ENCODE peak calls at places on chromosomes 13 and 19, in seven cellular contexts. S is stomach, Z is ovary, P is Peyer's patch, X is spleen, C is suprapubic skin, N is body of pancreas. D is an unnamed sample.

GRCh38 chr19:39524495-39524894 is 8.2 kb downstream of the EID2B start:
- DNase-seq in P (no peak), C (no peak), S (no peak), N (no peak), X (no peak), Z (no peak), D (no peak)

GRCh38 chr19:6551607-6552450 is 21.0 kb downstream of the TNFSF9 start:
- DNase-seq in S (no peak), Z (no peak), N (peak; percentile 8), C (no peak), X (peak; percentile 90), P (peak; percentile 60), D (no peak)

GRCh38 chr13:76019421-76020044 is 383.4 kb downstream of the LMO7 start:
- DNase-seq in N (no peak), P (no peak), C (peak; percentile 48), S (no peak), X (no peak), Z (no peak), D (no peak)

GRCh38 chr19:13033819-13034611 is 38.7 kb downstream of the NFIX start:
- DNase-seq in P (peak; percentile 46), C (no peak), X (no peak), N (peak; percentile 86), Z (peak; percentile 79), S (peak; percentile 77), D (peak; percentile 90)

GRCh38 chr13:45949161-45949560 is 97.6 kb upstream of the SIAH3 start:
- DNase-seq in X (no peak), C (no peak), P (no peak), N (no peak), Z (no peak), S (no peak), D (no peak)

GRCh38 chr19:10251792-10252694 is at the start of gene MRPL4:
- DNase-seq in P (peak; percentile 97), N (peak; percentile 99), S (peak; percentile 95), Z (peak; percentile 96), X (peak; percentile 97), C (peak; percentile 98), D (peak; percentile 95)

GRCh38 chr13:73876323-73876722 is 257.9 kb downstream of the KLF12 start:
- DNase-seq in Z (no peak), S (no peak), P (no peak), N (no peak), X (no peak), C (no peak), D (no peak)

GRCh38 chr19:30406220-30406944 is 34.2 kb downstream of the ZNF536 start:
- DNase-seq in S (no peak), P (no peak), C (no peak), X (no peak), N (peak; percentile 16), Z (no peak), D (no peak)

GRCh38 chr13:94917814-94918213 is 205.5 kb upstream of the SOX21 start:
- DNase-seq in C (no peak), S (no peak), P (no peak), X (no peak), Z (no peak), N (no peak), D (no peak)

GRCh38 chr19:39438270-39438934 is 2.7 kb upstream of the RPS16 start:
- DNase-seq in N (no peak), P (no peak), Z (no peak), C (no peak), S (no peak), X (no peak), D (no peak)

GRCh38 chr13:99977912-99978780 is 3.4 kb upstream of the ZIC2 start:
- DNase-seq in Z (no peak), C (no peak), N (no peak), P (peak; percentile 10), X (no peak), S (no peak), D (no peak)

GRCh38 chr13:27621116-27621365 is 651 bp upstream of the POLR1D start:
- DNase-seq in Z (no peak), C (no peak), S (no peak), P (no peak), X (no peak), N (no peak), D (no peak)

GRCh38 chr19:38666662-38667448 is 19.4 kb downstream of the ACTN4 start:
- DNase-seq in N (peak; percentile 89), Z (no peak), S (no peak), P (no peak), C (no peak), X (peak; percentile 62), D (no peak)

GRCh38 chr13:97234742-97235141 is 12.6 kb downstream of the MBNL2 start:
- DNase-seq in N (peak; percentile 64), P (no peak), Z (no peak), S (peak; percentile 64), X (no peak), C (no peak), D (no peak)

GRCh38 chr13:79646880-79647279 is 165.9 kb downstream of the NDFIP2 start:
- DNase-seq in Z (no peak), X (no peak), S (no peak), P (no peak), N (no peak), C (no peak), D (no peak)

GRCh38 chr19:55229145-55229788 is 704 bp upstream of the TMEM86B start:
- DNase-seq in X (no peak), S (no peak), Z (no peak), N (no peak), P (no peak), C (no peak), D (no peak)
- H3K4me1 ChIP-seq in X (no peaks in the 10 kb centered on the region), S (peaks cover 26% of the 10 kb centered on the region), Z (no peaks in the 10 kb centered on the region), N (no peaks in the 10 kb centered on the region), P (peaks cover 22% of the 10 kb centered on the region), C (no peaks in the 10 kb centered on the region), D (no peaks in the 10 kb centered on the region)

GRCh38 chr13:35471466-35472307 is 4.8 kb downstream of the MAB21L1 start:
- DNase-seq in P (no peak), Z (no peak), S (no peak), C (no peak), N (no peak), X (no peak), D (no peak)

GRCh38 chr13:35468195-35468594 is 8.3 kb downstream of the MAB21L1 start:
- DNase-seq in P (no peak), N (no peak), Z (no peak), S (no peak), C (no peak), X (no peak), D (no peak)

GRCh38 chr13:35469781-35470380 is 6.6 kb downstream of the MAB21L1 start:
- DNase-seq in N (no peak), Z (no peak), S (no peak), C (no peak), P (no peak), X (no peak), D (no peak)

GRCh38 chr13:35472308-35473008 is 4.0 kb downstream of the MAB21L1 start:
- DNase-seq in S (no peak), N (no peak), P (no peak), C (no peak), Z (no peak), X (no peak), D (peak; percentile 9)

DNA sequence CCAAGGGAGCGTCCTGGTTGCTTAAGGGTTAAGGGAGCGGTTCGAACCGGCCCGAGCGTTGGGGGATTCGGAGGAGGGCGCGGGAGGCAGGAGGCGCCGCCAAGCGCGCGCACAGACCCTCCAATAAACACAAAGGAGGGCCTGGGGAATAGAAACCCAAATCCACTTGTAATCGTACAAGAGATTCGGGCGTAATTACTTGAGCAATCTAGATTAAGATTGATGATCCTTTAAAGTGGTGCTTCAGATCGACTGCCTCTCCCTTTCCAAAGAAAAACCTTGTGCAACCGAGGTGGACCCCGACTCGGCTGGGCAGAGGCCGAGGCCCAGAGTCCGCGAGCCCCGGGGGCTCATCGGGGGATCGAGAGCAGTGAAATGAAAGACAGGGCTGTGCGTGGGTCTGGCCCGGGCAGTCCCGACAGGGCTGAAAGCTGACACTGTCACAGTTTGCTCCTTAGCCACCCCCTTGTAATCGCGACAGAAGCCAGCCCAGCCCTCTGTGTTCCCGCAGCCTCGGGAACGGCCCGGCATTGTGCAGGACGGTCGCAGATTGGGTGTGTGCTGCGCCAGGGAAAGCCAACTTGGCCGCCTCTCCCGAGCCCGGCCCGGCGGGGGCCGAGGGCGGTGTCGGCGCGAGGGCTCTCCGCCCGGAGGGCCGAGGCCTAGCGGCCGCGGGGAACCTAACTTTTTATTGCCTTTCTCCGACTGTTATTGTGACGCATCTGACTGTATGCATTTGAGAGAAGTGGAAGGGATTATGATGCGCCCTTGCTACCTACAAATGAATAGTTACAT is 5.6 kb downstream of the MAB21L1 start:
- DNase-seq in X (peak; percentile 70), S (no peak), Z (peak; percentile 39), P (no peak), N (no peak), C (peak; percentile 67), D (peak; percentile 23)
- H3K27ac ChIP-seq in X (peak overlapping the region; percentile 74), S (peak overlapping the region; percentile 66), Z (no peak overlapping the region), P (no peak overlapping the region), N (no peak overlapping the region), C (peak overlapping the region; percentile 67), D (peak overlapping the region; percentile 87)

GRCh38 chr19:55348317-55349034 is 6.0 kb downstream of the COX6B2 start:
- DNase-seq in C (no peak), S (no peak), N (no peak), P (no peak), X (no peak), Z (no peak), D (no peak)
- TF ChIP-seq POLR2A in C (no peak), S (no peak), N (no peak), P (no peak), X (no peak), Z (no peak), D (no peak)

GRCh38 chr19:1854032-1854541 is 5.8 kb upstream of the REXO1 start:
- DNase-seq in N (no peak), C (no peak), P (no peak), Z (no peak), X (peak; percentile 81), S (no peak), D (no peak)

GRCh38 chr19:1856345-1856697 is 7.1 kb downstream of the KLF16 start:
- DNase-seq in Z (no peak), S (no peak), X (no peak), P (no peak), N (no peak), C (no peak), D (no peak)

GRCh38 chr19:1855828-1856255 is 7.5 kb downstream of the KLF16 start:
- DNase-seq in X (peak; percentile 87), C (no peak), S (no peak), P (no peak), N (no peak), Z (no peak), D (no peak)

GRCh38 chr19:1854542-1855039 is 6.3 kb upstream of the REXO1 start:
- DNase-seq in N (no peak), P (no peak), X (peak; percentile 89), Z (no peak), C (no peak), S (no peak), D (no peak)

DNA sequence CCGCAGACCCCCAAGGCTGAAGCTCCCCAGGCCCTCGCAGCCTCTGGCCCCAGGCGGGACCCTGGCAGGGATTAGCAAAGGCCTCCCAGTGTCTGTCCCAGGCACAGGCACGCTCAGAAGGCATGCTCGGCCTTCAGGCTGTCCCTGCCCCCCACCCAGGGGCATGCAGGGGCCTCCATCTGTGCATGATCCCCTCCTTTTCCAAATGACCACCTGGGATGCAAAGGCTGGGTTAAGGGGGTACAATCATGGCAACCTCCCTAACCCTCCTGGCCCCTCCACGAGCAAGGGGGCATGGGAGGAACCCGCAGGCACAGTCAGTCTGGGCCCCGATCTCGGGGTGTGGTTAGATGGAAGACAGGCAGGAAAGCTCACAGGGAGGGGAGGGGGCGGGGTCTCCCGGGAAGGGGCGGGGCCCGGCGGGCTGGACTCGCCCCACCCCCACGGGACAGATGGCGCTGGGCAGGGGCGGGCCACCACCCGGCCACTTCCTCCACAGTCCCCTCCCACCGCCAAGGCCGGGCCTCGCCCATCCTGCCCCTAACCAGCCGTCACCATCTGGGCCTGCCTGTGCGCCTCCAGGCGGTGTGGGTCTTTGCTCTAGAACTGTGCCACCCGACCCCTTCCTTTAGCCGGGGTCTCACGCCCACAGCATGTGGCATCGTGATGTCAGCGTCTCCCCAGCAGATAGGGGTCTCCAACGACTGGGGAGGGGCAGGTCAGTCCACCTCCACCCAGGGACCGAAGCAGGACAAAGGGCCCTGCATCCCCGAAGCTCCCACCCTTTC is 7.0 kb upstream of the REXO1 start:
- DNase-seq in N (peak; percentile 89), C (peak; percentile 96), S (peak; percentile 94), X (peak; percentile 99), P (peak; percentile 91), Z (no peak), D (peak; percentile 69)
- H3K4me1 ChIP-seq in N (peaks cover 62% of the 10 kb centered on the region), C (peaks cover 89% of the 10 kb centered on the region), S (peaks cover 92% of the 10 kb centered on the region), X (peaks cover 76% of the 10 kb centered on the region), P (peaks cover 82% of the 10 kb centered on the region), Z (peaks cover 22% of the 10 kb centered on the region), D (peaks cover 25% of the 10 kb centered on the region)

D was measured in gastrocnemius medialis.